ENCODE peak calls at places on chromosomes 11 and 22, in eight cellular contexts. Z is nephron progenitor cell; U is stimulated activated CD8-positive, alpha-beta memory T cell treated with anti-CD3 and anti-CD28 coated beads, Interleukin-7, amount 100 ng/mL, for 4 hours; T is psoas muscle; C is brain pericyte; H is cardiac muscle cell; W is ureter; X is EH. G is an unnamed sample.

GRCh38 chr11:69563946-69564780 is 76.8 kb upstream of the CCND1 start:
- DNase-seq in Z (no peak), U (no peak), T (no peak), C (no peak), H (no peak), W (no peak), X (peak; percentile 71), G (no peak)

GRCh38 chr22:50734343-50734771 is 3.6 kb upstream of the ACR start:
- DNase-seq in Z (no peak), U (no peak), T (peak; percentile 35), C (no peak), H (no peak), W (peak; percentile 30), X (no peak), G (no peak)

GRCh38 chr11:111044751-111045407 is 200.6 kb upstream of the POU2AF2 start:
- DNase-seq in Z (no peak), U (no peak), T (no peak), C (no peak), H (no peak), W (no peak), X (no peak), G (no peak)

GRCh38 chr11:122089111-122089510 is 26.9 kb downstream of the BLID start:
- DNase-seq in Z (no peak), U (no peak), T (no peak), C (no peak), H (no peak), W (no peak), X (peak; percentile 55), G (no peak)

GRCh38 chr11:44868021-44868420 is 82.7 kb downstream of the TP53I11 start:
- DNase-seq in Z (no peak), U (no peak), T (no peak), C (no peak), H (no peak), W (no peak), X (no peak), G (no peak)

GRCh38 chr11:115194798-115195101 is 309.5 kb downstream of the CADM1 start:
- DNase-seq in Z (no peak), U (no peak), T (no peak), C (no peak), H (no peak), W (no peak), X (peak; percentile 1), G (no peak)

GRCh38 chr22:29517215-29517908 is 36.2 kb downstream of the THOC5 start:
- DNase-seq in Z (no peak), U (no peak), T (no peak), C (no peak), H (no peak), W (no peak), X (peak; percentile 2), G (no peak)

GRCh38 chr22:48493733-48494132 is 1333.9 kb downstream of the BRD1 start:
- DNase-seq in Z (no peak), U (no peak), T (peak; percentile 6), C (no peak), H (no peak), W (no peak), X (no peak), G (no peak)

GRCh38 chr11:2928605-2929510 is at the start of gene PHLDA2:
- DNase-seq in Z (peak; percentile 59), U (peak; percentile 45), T (peak; percentile 61), C (no peak), H (peak; percentile 73), W (no peak), X (peak; percentile 79), G (no peak)

G was measured in retinal pigment epithelial cell.